ENCODE peak calls at places on chromosomes 6 and 20, in six cellular contexts. One of them, this sample, is unnamed.

GRCh38 chr6:168180548-168181011 is 101.6 kb upstream of the FRMD1 start:
- DNase-seq in Peyer's patch: peak
- DNase-seq in tibial artery: peak
- DNase-seq in neural progenitor cell: no peak
- DNase-seq in cardiac muscle cell: no peak
- DNase-seq in epithelial cell of esophagus: no peak
- DNase-seq in this sample: no peak

GRCh38 chr20:43961541-43962471 is 47.2 kb downstream of the TOX2 start:
- DNase-seq in neural progenitor cell: no peak
- DNase-seq in epithelial cell of esophagus: no peak
- DNase-seq in tibial artery: peak
- DNase-seq in cardiac muscle cell: no peak
- DNase-seq in Peyer's patch: no peak
- DNase-seq in this sample: no peak

GRCh38 chr20:2814076-2814475 is 711 bp upstream of the C20orf141 start:
- DNase-seq in epithelial cell of esophagus: no peak
- DNase-seq in cardiac muscle cell: no peak
- DNase-seq in neural progenitor cell: no peak
- DNase-seq in Peyer's patch: no peak
- DNase-seq in tibial artery: no peak
- DNase-seq in this sample: peak

GRCh38 chr20:37668166-37668565 is 25.7 kb upstream of the CTNNBL1 start:
- DNase-seq in epithelial cell of esophagus: no peak
- DNase-seq in cardiac muscle cell: no peak
- DNase-seq in Peyer's patch: no peak
- DNase-seq in neural progenitor cell: no peak
- DNase-seq in tibial artery: no peak
- DNase-seq in this sample: no peak

GRCh38 chr6:56378966-56379608 is 131.7 kb upstream of the COL21A1 start:
- DNase-seq in Peyer's patch: no peak
- DNase-seq in cardiac muscle cell: no peak
- DNase-seq in epithelial cell of esophagus: peak
- DNase-seq in neural progenitor cell: no peak
- DNase-seq in tibial artery: no peak
- DNase-seq in this sample: no peak

GRCh38 chr6:100622907-100623692 is 158.4 kb upstream of the SIM1 start:
- DNase-seq in Peyer's patch: no peak
- DNase-seq in tibial artery: no peak
- DNase-seq in cardiac muscle cell: no peak
- DNase-seq in epithelial cell of esophagus: peak
- DNase-seq in neural progenitor cell: no peak
- DNase-seq in this sample: peak

GRCh38 chr6:136766274-136766673 is 26.0 kb downstream of the MAP3K5 start:
- DNase-seq in tibial artery: no peak
- DNase-seq in neural progenitor cell: no peak
- DNase-seq in cardiac muscle cell: no peak
- DNase-seq in Peyer's patch: no peak
- DNase-seq in epithelial cell of esophagus: no peak
- DNase-seq in this sample: no peak

GRCh38 chr6:11965499-11965898 is 46.6 kb upstream of the HIVEP1 start:
- DNase-seq in neural progenitor cell: no peak
- DNase-seq in epithelial cell of esophagus: no peak
- DNase-seq in Peyer's patch: no peak
- DNase-seq in tibial artery: no peak
- DNase-seq in cardiac muscle cell: no peak
- DNase-seq in this sample: no peak

GRCh38 chr6:5464096-5464885 is 203.0 kb downstream of the FARS2 start:
- DNase-seq in Peyer's patch: no peak
- DNase-seq in cardiac muscle cell: no peak
- DNase-seq in neural progenitor cell: no peak
- DNase-seq in tibial artery: no peak
- DNase-seq in epithelial cell of esophagus: no peak
- DNase-seq in this sample: no peak

GRCh38 chr20:59999502-59999901 is 41.3 kb downstream of the CDH26 start:
- DNase-seq in neural progenitor cell: no peak
- DNase-seq in Peyer's patch: no peak
- DNase-seq in cardiac muscle cell: no peak
- DNase-seq in tibial artery: no peak
- DNase-seq in epithelial cell of esophagus: no peak
- DNase-seq in this sample: no peak

GRCh38 chr6:6270948-6271347 is 49.5 kb downstream of the F13A1 start:
- DNase-seq in tibial artery: no peak
- DNase-seq in epithelial cell of esophagus: no peak
- DNase-seq in cardiac muscle cell: no peak
- DNase-seq in neural progenitor cell: no peak
- DNase-seq in Peyer's patch: no peak
- DNase-seq in this sample: no peak

GRCh38 chr6:149815788-149816187 is 48.4 kb downstream of the LRP11 start:
- DNase-seq in neural progenitor cell: no peak
- DNase-seq in tibial artery: no peak
- DNase-seq in epithelial cell of esophagus: no peak
- DNase-seq in Peyer's patch: no peak
- DNase-seq in cardiac muscle cell: no peak
- DNase-seq in this sample: no peak

GRCh38 chr6:40164345-40164755 is 230.1 kb upstream of the MOCS1 start:
- DNase-seq in epithelial cell of esophagus: no peak
- DNase-seq in tibial artery: no peak
- DNase-seq in cardiac muscle cell: no peak
- DNase-seq in Peyer's patch: no peak
- DNase-seq in neural progenitor cell: no peak
- DNase-seq in this sample: peak

GRCh38 chr6:94668896-94669295 is 908.4 kb upstream of the MANEA start:
- DNase-seq in neural progenitor cell: no peak
- DNase-seq in Peyer's patch: no peak
- DNase-seq in epithelial cell of esophagus: no peak
- DNase-seq in cardiac muscle cell: no peak
- DNase-seq in tibial artery: no peak
- DNase-seq in this sample: no peak

GRCh38 chr20:58701431-58702160 is 9.0 kb downstream of the NPEPL1 start:
- DNase-seq in cardiac muscle cell: no peak
- DNase-seq in neural progenitor cell: no peak
- DNase-seq in epithelial cell of esophagus: no peak
- DNase-seq in tibial artery: peak
- DNase-seq in Peyer's patch: no peak
- DNase-seq in this sample: no peak

GRCh38 chr20:4161447-4162251 is 146.3 kb upstream of the RNF24 start:
- DNase-seq in tibial artery: no peak
- DNase-seq in epithelial cell of esophagus: peak
- DNase-seq in neural progenitor cell: no peak
- DNase-seq in Peyer's patch: peak
- DNase-seq in cardiac muscle cell: no peak
- DNase-seq in this sample: no peak

GRCh38 chr6:1286972-1287600 is 24.8 kb upstream of the FOXQ1 start:
- DNase-seq in neural progenitor cell: no peak
- DNase-seq in tibial artery: no peak
- DNase-seq in cardiac muscle cell: no peak
- DNase-seq in Peyer's patch: no peak
- DNase-seq in epithelial cell of esophagus: peak
- DNase-seq in this sample: peak

GRCh38 chr6:133567656-133568055 is 321.3 kb upstream of the TCF21 start:
- DNase-seq in Peyer's patch: no peak
- DNase-seq in neural progenitor cell: no peak
- DNase-seq in cardiac muscle cell: no peak
- DNase-seq in epithelial cell of esophagus: peak
- DNase-seq in tibial artery: no peak
- DNase-seq in this sample: peak

GRCh38 chr6:41039060-41039998 is at the start of gene UNC5CL:
- DNase-seq in Peyer's patch: peak
- DNase-seq in cardiac muscle cell: peak
- DNase-seq in neural progenitor cell: peak
- DNase-seq in tibial artery: no peak
- DNase-seq in epithelial cell of esophagus: peak
- DNase-seq in this sample: peak

GRCh38 chr6:47161176-47161687 is 119.1 kb upstream of the ADGRF1 start:
- DNase-seq in tibial artery: no peak
- DNase-seq in epithelial cell of esophagus: peak
- DNase-seq in cardiac muscle cell: no peak
- DNase-seq in Peyer's patch: no peak
- DNase-seq in neural progenitor cell: no peak
- DNase-seq in this sample: peak

DNA sequence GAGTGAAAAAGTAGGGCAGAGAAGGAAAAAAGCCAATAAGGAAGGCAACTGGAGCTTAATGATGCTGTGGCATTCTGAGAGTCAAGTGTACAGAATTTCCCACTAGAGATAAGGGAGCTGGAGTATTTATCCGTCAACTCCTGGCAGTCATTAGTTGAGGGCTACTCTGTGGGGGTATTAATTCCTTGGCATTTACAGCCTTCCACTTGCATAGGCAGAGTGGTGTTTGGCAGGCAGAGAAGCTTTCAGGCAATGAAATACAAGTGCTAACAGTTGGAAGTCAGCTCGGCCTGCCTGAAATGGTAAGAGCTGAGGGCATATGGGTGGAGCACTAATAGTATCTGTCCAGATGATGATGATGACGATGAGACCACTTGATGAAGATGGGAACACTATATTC is 207.3 kb upstream of the FLRT3 start:
- DNase-seq in Peyer's patch: no peak
- DNase-seq in tibial artery: no peak
- DNase-seq in cardiac muscle cell: peak
- DNase-seq in neural progenitor cell: no peak
- DNase-seq in epithelial cell of esophagus: no peak
- DNase-seq in this sample: no peak
- TF ChIP-seq CTCF in Peyer's patch: no peak
- TF ChIP-seq CTCF in tibial artery: no peak
- TF ChIP-seq CTCF in cardiac muscle cell: no peak
- TF ChIP-seq CTCF in neural progenitor cell: no peak
- TF ChIP-seq CTCF in epithelial cell of esophagus: no peak
- TF ChIP-seq CTCF in this sample: no peak

GRCh38 chr6:166488701-166489100 is 97.8 kb downstream of the RAMACL start:
- DNase-seq in tibial artery: peak
- DNase-seq in Peyer's patch: peak
- DNase-seq in epithelial cell of esophagus: no peak
- DNase-seq in neural progenitor cell: no peak
- DNase-seq in cardiac muscle cell: no peak
- DNase-seq in this sample: no peak
- H3K4me3 ChIP-seq in tibial artery: no peak
- H3K4me3 ChIP-seq in Peyer's patch: no peak
- H3K4me3 ChIP-seq in epithelial cell of esophagus: no peak
- H3K4me3 ChIP-seq in neural progenitor cell: no peak
- H3K4me3 ChIP-seq in cardiac muscle cell: no peak
- H3K4me3 ChIP-seq in this sample: no peak

GRCh38 chr6:157981395-157982296 is at the start of gene SYNJ2:
- DNase-seq in tibial artery: peak
- DNase-seq in Peyer's patch: peak
- DNase-seq in cardiac muscle cell: peak
- DNase-seq in epithelial cell of esophagus: peak
- DNase-seq in neural progenitor cell: peak
- DNase-seq in this sample: peak

GRCh38 chr6:157984165-157984564 is 2.5 kb downstream of the SYNJ2 start:
- DNase-seq in neural progenitor cell: no peak
- DNase-seq in tibial artery: peak
- DNase-seq in Peyer's patch: peak
- DNase-seq in epithelial cell of esophagus: no peak
- DNase-seq in cardiac muscle cell: no peak
- DNase-seq in this sample: no peak

GRCh38 chr6:157983439-157984119 is 1.9 kb downstream of the SYNJ2 start:
- DNase-seq in Peyer's patch: peak
- DNase-seq in neural progenitor cell: no peak
- DNase-seq in epithelial cell of esophagus: no peak
- DNase-seq in tibial artery: peak
- DNase-seq in cardiac muscle cell: no peak
- DNase-seq in this sample: peak

GRCh38 chr6:157982297-157982579 is 575 bp downstream of the SYNJ2 start:
- DNase-seq in epithelial cell of esophagus: peak
- DNase-seq in tibial artery: peak
- DNase-seq in neural progenitor cell: peak
- DNase-seq in Peyer's patch: peak
- DNase-seq in cardiac muscle cell: peak
- DNase-seq in this sample: peak

GRCh38 chr6:157982580-157983438 is 1.1 kb downstream of the SYNJ2 start:
- DNase-seq in neural progenitor cell: peak
- DNase-seq in Peyer's patch: peak
- DNase-seq in tibial artery: peak
- DNase-seq in cardiac muscle cell: peak
- DNase-seq in epithelial cell of esophagus: no peak
- DNase-seq in this sample: peak
- TF ChIP-seq CTCF in neural progenitor cell: no peak
- TF ChIP-seq CTCF in Peyer's patch: no peak
- TF ChIP-seq CTCF in tibial artery: peak
- TF ChIP-seq CTCF in cardiac muscle cell: peak
- TF ChIP-seq CTCF in epithelial cell of esophagus: peak
- TF ChIP-seq CTCF in this sample: peak

DNA sequence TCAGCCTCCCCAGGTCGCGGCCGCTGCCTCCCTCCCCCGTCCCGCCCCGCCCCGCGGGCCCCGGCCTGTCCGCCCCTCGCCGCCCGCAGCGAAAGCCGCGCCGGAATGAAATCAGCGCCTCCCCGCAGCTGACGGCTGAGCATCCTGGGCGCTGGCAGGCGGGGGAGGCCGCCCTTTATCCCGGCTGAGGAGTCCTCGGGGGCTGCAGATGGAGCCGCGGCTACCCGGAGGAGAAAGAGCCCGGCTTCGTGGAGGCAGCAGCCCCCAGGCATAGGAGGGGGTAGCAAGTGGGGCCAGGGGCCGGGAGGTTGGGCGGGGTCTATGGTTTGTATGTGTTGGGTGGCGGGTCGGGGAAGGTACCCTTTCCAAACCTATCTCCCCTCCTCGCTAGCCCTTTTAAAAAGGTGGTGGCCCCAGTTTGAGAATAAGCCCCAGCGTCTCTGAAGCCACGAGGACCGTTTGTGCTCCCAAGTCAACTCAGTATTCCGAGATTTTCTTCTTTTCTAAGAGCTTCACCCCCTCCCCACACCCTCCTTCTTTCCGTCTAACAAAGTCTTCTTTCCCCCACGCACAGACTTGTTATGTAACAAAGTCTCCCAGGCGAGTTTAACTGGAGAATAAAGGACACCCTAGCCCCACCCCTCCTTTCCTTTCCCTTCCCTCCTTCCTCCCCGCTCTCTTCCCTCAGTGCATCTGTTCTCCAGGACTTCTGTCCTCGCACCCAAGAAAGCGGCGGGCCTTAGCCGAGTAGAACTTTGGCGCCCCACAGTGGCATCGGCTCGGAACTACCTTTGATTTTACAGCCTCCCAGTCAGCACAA is 11.0 kb downstream of the POU3F2 start:
- DNase-seq in tibial artery: peak
- DNase-seq in cardiac muscle cell: peak
- DNase-seq in epithelial cell of esophagus: peak
- DNase-seq in neural progenitor cell: peak
- DNase-seq in Peyer's patch: peak
- DNase-seq in this sample: peak
- H3K4me3 ChIP-seq in tibial artery: peak
- H3K4me3 ChIP-seq in cardiac muscle cell: peak
- H3K4me3 ChIP-seq in epithelial cell of esophagus: no peak
- H3K4me3 ChIP-seq in neural progenitor cell: peak
- H3K4me3 ChIP-seq in Peyer's patch: peak
- H3K4me3 ChIP-seq in this sample: no peak

DNA sequence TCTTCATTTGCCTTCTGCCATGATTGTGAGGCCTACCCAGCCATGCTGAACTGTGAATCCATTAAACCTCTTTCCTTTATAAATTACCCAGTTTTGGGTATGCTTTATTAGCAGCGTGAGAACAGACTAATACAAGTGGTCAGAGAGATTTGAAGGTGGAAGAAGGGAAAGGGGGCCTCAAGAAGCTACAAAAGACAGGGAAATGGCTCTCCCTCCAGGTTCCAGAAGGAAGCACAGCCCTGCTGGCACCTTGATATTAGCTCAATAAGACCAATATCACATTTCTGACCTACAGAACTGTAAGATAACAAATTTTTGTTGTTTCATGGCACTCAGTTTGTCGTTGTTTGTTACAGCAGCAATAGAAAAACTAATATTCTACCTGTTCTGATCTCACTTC is 536.5 kb upstream of the MARCKS start:
- DNase-seq in neural progenitor cell: no peak
- DNase-seq in epithelial cell of esophagus: no peak
- DNase-seq in Peyer's patch: no peak
- DNase-seq in tibial artery: no peak
- DNase-seq in cardiac muscle cell: no peak
- DNase-seq in this sample: no peak
- TF ChIP-seq CTCF in neural progenitor cell: no peak
- TF ChIP-seq CTCF in epithelial cell of esophagus: no peak
- TF ChIP-seq CTCF in Peyer's patch: no peak
- TF ChIP-seq CTCF in tibial artery: no peak
- TF ChIP-seq CTCF in cardiac muscle cell: no peak
- TF ChIP-seq CTCF in this sample: no peak

This sample was measured in fibroblast of mammary gland.